ENCODE peak calls at places on chromosomes 5 and 9, in four cellular contexts. One of them, this sample, is unnamed.
A peak's percentile ranks its signal among the peaks of the same experiment; 100 is the strongest.

GRCh38 chr9:138024831-138025291 is 147.3 kb downstream of the CACNA1B start:
- DNase-seq in CD4-positive, alpha-beta T cell: no peak
- DNase-seq in A549: no peak
- DNase-seq in uterus: no peak
- DNase-seq in this sample: no peak

GRCh38 chr5:173839117-173839713 is 48.9 kb upstream of the CPEB4 start:
- DNase-seq in uterus: no peak
- DNase-seq in CD4-positive, alpha-beta T cell: no peak
- DNase-seq in A549: no peak
- DNase-seq in this sample: no peak

GRCh38 chr9:14213504-14213903 is 100.4 kb downstream of the NFIB start:
- DNase-seq in uterus: no peak
- DNase-seq in CD4-positive, alpha-beta T cell: no peak
- DNase-seq in A549: peak; percentile 42
- DNase-seq in this sample: no peak

GRCh38 chr5:14775857-14776256 is 95.7 kb downstream of the ANKH start:
- DNase-seq in uterus: no peak
- DNase-seq in CD4-positive, alpha-beta T cell: no peak
- DNase-seq in A549: peak; percentile 56
- DNase-seq in this sample: peak; percentile 17

GRCh38 chr9:32843295-32843694 is 60.0 kb downstream of the TMEM215 start:
- DNase-seq in uterus: no peak
- DNase-seq in CD4-positive, alpha-beta T cell: no peak
- DNase-seq in A549: no peak
- DNase-seq in this sample: no peak

GRCh38 chr5:150429410-150429873 is 16.7 kb upstream of the CD74 start:
- DNase-seq in A549: no peak
- DNase-seq in CD4-positive, alpha-beta T cell: no peak
- DNase-seq in uterus: no peak
- DNase-seq in this sample: no peak

GRCh38 chr5:145178667-145179523 is 656.2 kb downstream of the PRELID2 start:
- DNase-seq in CD4-positive, alpha-beta T cell: no peak
- DNase-seq in uterus: no peak
- DNase-seq in A549: no peak
- DNase-seq in this sample: no peak

GRCh38 chr9:136438909-136439549 is 616 bp downstream of the INPP5E start:
- DNase-seq in A549: peak; percentile 29
- DNase-seq in uterus: no peak
- DNase-seq in CD4-positive, alpha-beta T cell: peak; percentile 55
- DNase-seq in this sample: no peak

GRCh38 chr5:178765753-178766300 is 35.4 kb upstream of the ZNF354A start:
- DNase-seq in CD4-positive, alpha-beta T cell: no peak
- DNase-seq in A549: no peak
- DNase-seq in uterus: no peak
- DNase-seq in this sample: no peak

GRCh38 chr5:73388371-73388684 is 60.2 kb downstream of the FOXD1 start:
- DNase-seq in A549: no peak
- DNase-seq in uterus: no peak
- DNase-seq in CD4-positive, alpha-beta T cell: no peak
- DNase-seq in this sample: no peak

GRCh38 chr5:159833088-159833487 is 83.2 kb upstream of the ADRA1B start:
- DNase-seq in CD4-positive, alpha-beta T cell: no peak
- DNase-seq in A549: peak; percentile 37
- DNase-seq in uterus: no peak
- DNase-seq in this sample: no peak

GRCh38 chr5:74342948-74343682 is 297.4 kb downstream of the ENC1 start:
- DNase-seq in A549: peak; percentile 70
- DNase-seq in CD4-positive, alpha-beta T cell: no peak
- DNase-seq in uterus: no peak
- DNase-seq in this sample: no peak

GRCh38 chr9:136850866-136851775 is 1.0 kb upstream of the MAMDC4 start:
- DNase-seq in uterus: no peak
- DNase-seq in A549: no peak
- DNase-seq in CD4-positive, alpha-beta T cell: no peak
- DNase-seq in this sample: no peak

GRCh38 chr5:167587768-167588167 is 703.7 kb upstream of the WWC1 start:
- DNase-seq in CD4-positive, alpha-beta T cell: no peak
- DNase-seq in A549: peak; percentile 56
- DNase-seq in uterus: no peak
- DNase-seq in this sample: no peak

GRCh38 chr5:35990941-35991592 is at the start of gene UGT3A1:
- DNase-seq in uterus: no peak
- DNase-seq in CD4-positive, alpha-beta T cell: no peak
- DNase-seq in A549: no peak
- DNase-seq in this sample: no peak

GRCh38 chr5:139246394-139246793 is 47.1 kb upstream of the MATR3 start:
- DNase-seq in uterus: no peak
- DNase-seq in A549: no peak
- DNase-seq in CD4-positive, alpha-beta T cell: no peak
- DNase-seq in this sample: no peak

GRCh38 chr5:17817946-17818345 is 183.7 kb downstream of the TAF11L14 start:
- DNase-seq in CD4-positive, alpha-beta T cell: no peak
- DNase-seq in uterus: no peak
- DNase-seq in A549: no peak
- DNase-seq in this sample: no peak

GRCh38 chr5:116529615-116530014 is 45.0 kb downstream of the SEMA6A start:
- DNase-seq in uterus: no peak
- DNase-seq in A549: no peak
- DNase-seq in CD4-positive, alpha-beta T cell: no peak
- DNase-seq in this sample: no peak

GRCh38 chr9:108478431-108478837 is 377.4 kb downstream of the ACTL7B start:
- DNase-seq in uterus: peak; percentile 62
- DNase-seq in A549: peak; percentile 73
- DNase-seq in CD4-positive, alpha-beta T cell: no peak
- DNase-seq in this sample: no peak

GRCh38 chr5:72842816-72843215 is 26.4 kb downstream of the TNPO1 start:
- DNase-seq in A549: peak; percentile 92
- DNase-seq in uterus: no peak
- DNase-seq in CD4-positive, alpha-beta T cell: no peak
- DNase-seq in this sample: no peak

GRCh38 chr9:118529210-118529609 is 825.0 kb downstream of the TLR4 start:
- DNase-seq in A549: no peak
- DNase-seq in uterus: no peak
- DNase-seq in CD4-positive, alpha-beta T cell: no peak
- DNase-seq in this sample: no peak

GRCh38 chr5:141585594-141585993 is 33.2 kb downstream of the DIAPH1 start:
- DNase-seq in CD4-positive, alpha-beta T cell: no peak
- DNase-seq in uterus: no peak
- DNase-seq in A549: no peak
- DNase-seq in this sample: no peak

GRCh38 chr5:120014535-120014934 is 385.2 kb downstream of the FAM170A start:
- DNase-seq in uterus: no peak
- DNase-seq in CD4-positive, alpha-beta T cell: no peak
- DNase-seq in A549: no peak
- DNase-seq in this sample: no peak

GRCh38 chr9:109452761-109453160 is 45.3 kb downstream of the PTPN3 start:
- DNase-seq in CD4-positive, alpha-beta T cell: no peak
- DNase-seq in uterus: no peak
- DNase-seq in A549: peak; percentile 76
- DNase-seq in this sample: no peak

GRCh38 chr5:109585012-109585599 is 104.6 kb upstream of the MAN2A1 start:
- DNase-seq in A549: no peak
- DNase-seq in uterus: no peak
- DNase-seq in CD4-positive, alpha-beta T cell: no peak
- DNase-seq in this sample: no peak

DNA sequence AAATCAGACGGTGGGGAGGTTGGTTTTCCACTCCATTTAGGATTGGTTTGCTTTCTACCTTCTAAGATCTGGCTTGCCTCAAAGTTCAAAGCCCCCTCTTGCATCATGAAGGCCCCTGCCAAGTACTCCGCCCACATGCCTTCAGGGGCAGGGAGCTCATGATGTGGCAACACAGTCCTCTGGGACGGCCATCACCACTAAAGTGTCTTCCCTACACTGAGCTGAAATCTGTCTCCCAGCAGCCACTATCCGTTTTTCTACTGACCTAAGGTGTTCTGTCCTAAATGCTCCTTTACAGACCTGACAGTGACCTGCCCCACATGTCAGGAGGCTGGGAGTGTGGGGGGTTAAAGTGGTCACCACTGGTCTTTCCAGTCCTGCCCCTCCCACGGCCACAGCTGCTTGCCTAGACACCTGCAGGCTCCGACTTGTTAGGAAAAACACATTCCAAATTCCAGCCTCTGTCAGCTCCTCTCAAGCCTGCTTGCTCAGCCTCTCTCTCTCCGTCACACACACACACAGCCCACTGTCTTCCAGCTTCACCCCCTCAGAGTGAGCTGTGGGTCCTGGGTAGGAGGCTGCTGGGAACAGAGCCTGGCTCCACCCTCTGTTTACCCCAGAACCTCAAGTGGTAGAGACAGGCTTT is 44.9 kb downstream of the SHB start:
- DNase-seq in A549: peak; percentile 42
- DNase-seq in CD4-positive, alpha-beta T cell: no peak
- DNase-seq in uterus: peak; percentile 81
- DNase-seq in this sample: peak; percentile 64
- H3K27ac ChIP-seq in A549: peak overlapping the region; percentile 84
- H3K27ac ChIP-seq in CD4-positive, alpha-beta T cell: no peak overlapping the region
- H3K27ac ChIP-seq in uterus: peak overlapping the region; percentile 74
- H3K27ac ChIP-seq in this sample: peak overlapping the region; percentile 89

GRCh38 chr5:176646049-176646706 is 1.1 kb upstream of the TSPAN17 start:
- DNase-seq in CD4-positive, alpha-beta T cell: no peak
- DNase-seq in uterus: no peak
- DNase-seq in A549: no peak
- DNase-seq in this sample: no peak

GRCh38 chr5:176646707-176647029 is 616 bp upstream of the TSPAN17 start:
- DNase-seq in CD4-positive, alpha-beta T cell: no peak
- DNase-seq in uterus: no peak
- DNase-seq in A549: no peak
- DNase-seq in this sample: no peak

GRCh38 chr5:176647870-176648466 is 684 bp downstream of the TSPAN17 start:
- DNase-seq in CD4-positive, alpha-beta T cell: no peak
- DNase-seq in A549: no peak
- DNase-seq in uterus: peak; percentile 65
- DNase-seq in this sample: peak; percentile 26

GRCh38 chr5:176648467-176649194 is 1.3 kb downstream of the TSPAN17 start:
- DNase-seq in CD4-positive, alpha-beta T cell: no peak
- DNase-seq in A549: no peak
- DNase-seq in uterus: no peak
- DNase-seq in this sample: no peak

DNA sequence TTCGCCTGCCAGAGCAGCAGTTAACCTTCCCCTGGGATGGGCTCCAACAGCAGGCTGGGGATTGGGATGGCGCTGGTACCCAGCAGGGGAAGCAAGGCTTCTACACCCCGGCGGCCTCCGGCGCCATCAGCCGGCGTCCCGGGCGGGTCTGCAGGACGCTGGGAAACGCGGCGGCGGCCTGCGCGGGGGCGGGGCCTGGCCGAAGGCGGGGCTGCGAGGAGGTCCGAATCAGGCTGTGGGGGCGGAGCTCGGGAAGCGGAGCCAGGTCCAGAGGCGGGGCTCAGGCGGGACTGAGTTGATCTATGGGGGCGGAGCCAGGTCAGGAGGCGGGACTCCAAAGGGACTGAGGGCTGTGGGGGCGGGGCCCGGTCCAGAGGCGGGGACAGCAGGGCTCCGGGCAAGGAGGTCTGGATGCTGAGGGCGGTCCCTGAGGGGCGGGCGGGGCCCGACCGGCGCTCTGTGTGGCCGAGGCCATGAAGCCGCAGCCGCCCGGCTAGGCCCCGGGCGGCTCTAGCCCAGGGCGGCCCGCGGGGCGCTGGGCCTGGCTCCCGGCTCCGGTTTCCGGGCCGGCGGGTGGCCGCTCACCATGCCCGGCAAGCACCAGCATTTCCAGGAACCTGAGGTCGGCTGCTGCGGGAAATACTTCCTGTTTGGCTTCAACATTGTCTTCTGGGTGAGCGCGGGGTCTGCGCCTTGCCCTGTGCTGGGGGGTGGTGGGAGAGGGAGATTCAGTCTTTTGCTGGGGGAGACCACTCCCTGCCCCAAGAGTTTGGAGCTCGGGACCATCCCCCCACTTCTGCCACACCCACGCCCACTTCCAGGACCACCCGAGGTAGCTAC is at the start of gene TSPAN17:
- DNase-seq in CD4-positive, alpha-beta T cell: peak; percentile 99
- DNase-seq in uterus: peak; percentile 100
- DNase-seq in A549: peak; percentile 98
- DNase-seq in this sample: peak; percentile 100
- TF ChIP-seq CTCF in CD4-positive, alpha-beta T cell: no peak
- TF ChIP-seq CTCF in uterus: no peak
- TF ChIP-seq CTCF in A549: peak; percentile 30
- TF ChIP-seq CTCF in this sample: peak; percentile 55

GRCh38 chr9:83133316-83133715 is 70.4 kb upstream of the RASEF start:
- DNase-seq in A549: no peak
- DNase-seq in uterus: no peak
- DNase-seq in CD4-positive, alpha-beta T cell: no peak
- DNase-seq in this sample: no peak

GRCh38 chr9:83130541-83130940 is 67.6 kb upstream of the RASEF start:
- DNase-seq in uterus: no peak
- DNase-seq in A549: peak; percentile 73
- DNase-seq in CD4-positive, alpha-beta T cell: no peak
- DNase-seq in this sample: no peak

GRCh38 chr9:83138422-83139135 is 75.6 kb upstream of the RASEF start:
- DNase-seq in CD4-positive, alpha-beta T cell: no peak
- DNase-seq in uterus: no peak
- DNase-seq in A549: no peak
- DNase-seq in this sample: no peak

GRCh38 chr9:83132768-83133167 is 69.8 kb upstream of the RASEF start:
- DNase-seq in A549: peak; percentile 46
- DNase-seq in CD4-positive, alpha-beta T cell: no peak
- DNase-seq in uterus: no peak
- DNase-seq in this sample: no peak
- H3K27ac ChIP-seq in A549: peak overlapping the region; percentile 71
- H3K27ac ChIP-seq in CD4-positive, alpha-beta T cell: no peak overlapping the region
- H3K27ac ChIP-seq in uterus: no peak overlapping the region
- H3K27ac ChIP-seq in this sample: no peak overlapping the region

DNA sequence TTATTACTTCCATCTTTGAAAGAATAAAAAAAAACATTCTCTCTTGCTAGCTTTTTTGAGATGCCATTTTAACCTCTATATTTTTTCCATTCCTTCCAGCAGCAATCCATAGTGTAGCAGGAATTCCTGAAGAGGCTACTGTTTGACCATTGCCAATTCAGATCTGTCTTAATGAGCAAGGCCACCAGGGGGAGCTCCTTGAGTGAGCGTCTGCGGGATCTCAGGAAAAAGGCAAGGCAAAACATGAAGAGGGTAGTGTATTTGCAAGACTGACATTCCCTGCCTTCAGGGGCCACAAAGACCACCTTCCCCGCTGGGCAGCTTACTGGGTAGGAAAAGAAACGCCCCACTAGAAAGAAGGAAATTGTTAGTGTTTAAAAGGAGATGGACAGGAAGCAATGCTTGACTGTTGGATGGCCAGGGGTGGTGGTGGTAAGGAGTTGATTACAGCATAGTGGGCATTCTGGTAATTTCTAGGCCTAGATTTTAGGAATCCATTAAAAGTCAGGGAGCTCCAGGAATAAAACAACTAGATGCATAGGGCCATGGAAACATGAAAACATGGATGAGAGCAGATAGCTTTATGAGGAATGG is 206.6 kb upstream of the HAPLN1 start:
- DNase-seq in CD4-positive, alpha-beta T cell: peak; percentile 38
- DNase-seq in uterus: peak; percentile 18
- DNase-seq in A549: peak; percentile 53
- DNase-seq in this sample: peak; percentile 45
- TF ChIP-seq CTCF in CD4-positive, alpha-beta T cell: peak; percentile 62
- TF ChIP-seq CTCF in uterus: peak; percentile 37
- TF ChIP-seq CTCF in A549: peak; percentile 68
- TF ChIP-seq CTCF in this sample: peak; percentile 59